ENCODE peak calls at places on chromosomes 4 and X, in six cellular contexts. L is IMR-90, T is neuronal stem cell, H is mesenchymal stem cell, A is trophoblast cell, Z is H1. E is an unnamed sample.

GRCh38 chrX:57902633-57903032 is 7.6 kb downstream of the ZXDA start:
- DNase-seq in L (no peak), T (no peak), H (no peak), A (no peak), Z (no peak), E (no peak)

GRCh38 chr4:74522251-74522991 is 77.5 kb downstream of the AREG start:
- DNase-seq in L (peak), T (no peak), H (peak), A (no peak), Z (no peak), E (no peak)

GRCh38 chrX:150692837-150693781 is at the start of gene MTMR1:
- DNase-seq in L (no peak), T (no peak), H (no peak), A (no peak), Z (no peak), E (peak)

GRCh38 chr4:122612540-122612939 is 8.3 kb downstream of the IL21 start:
- DNase-seq in L (peak), T (no peak), H (no peak), A (no peak), Z (no peak), E (no peak)

GRCh38 chr4:110854021-110854678 is 231.3 kb upstream of the PITX2 start:
- DNase-seq in L (peak), T (no peak), H (peak), A (peak), Z (no peak), E (peak)

GRCh38 chr4:54187148-54187547 is 41.9 kb upstream of the PDGFRA start:
- DNase-seq in L (no peak), T (no peak), H (no peak), A (peak), Z (no peak), E (no peak)

GRCh38 chr4:124409044-124409443 is 303.5 kb downstream of the ANKRD50 start:
- DNase-seq in L (peak), T (no peak), H (no peak), A (no peak), Z (no peak), E (no peak)

GRCh38 chr4:53541577-53542206 is 49.6 kb downstream of the LNX1 start:
- DNase-seq in L (peak), T (no peak), H (peak), A (no peak), Z (no peak), E (no peak)

GRCh38 chr4:24796632-24797031 is 1.3 kb downstream of the SOD3 start:
- DNase-seq in L (no peak), T (no peak), H (no peak), A (no peak), Z (no peak), E (no peak)

DNA sequence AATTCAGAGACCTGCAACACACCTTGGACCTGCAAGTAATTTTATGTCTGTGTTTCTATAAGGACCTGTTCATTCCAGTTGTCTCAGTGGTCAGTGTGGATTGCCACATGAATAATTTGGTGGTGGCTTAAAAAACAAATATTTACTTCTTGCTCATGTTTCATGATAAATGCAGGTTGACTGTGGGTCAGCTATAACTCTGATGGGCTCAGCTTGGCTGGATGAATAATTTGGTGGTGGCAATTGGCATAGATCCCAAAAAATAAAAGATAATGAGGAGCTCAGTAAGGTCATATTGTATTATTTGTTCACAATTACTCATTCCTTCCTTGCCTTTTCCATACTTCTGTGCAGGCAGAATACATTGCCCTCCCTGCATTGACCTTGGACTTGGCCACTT is 18.9 kb upstream of the SCRG1 start:
- DNase-seq in L (no peak), T (no peak), H (no peak), A (no peak), Z (no peak), E (no peak)
- H3K4me3 ChIP-seq in L (no peak), T (no peak), H (no peak), A (no peak), Z (no peak), E (no peak)

GRCh38 chrX:129777218-129777768 is 2.5 kb upstream of the SASH3 start:
- DNase-seq in L (no peak), T (no peak), H (no peak), A (no peak), Z (no peak), E (no peak)
- H3K27ac ChIP-seq in L (no peak), T (no peak), H (no peak), A (peak), Z (no peak), E (no peak)

DNA sequence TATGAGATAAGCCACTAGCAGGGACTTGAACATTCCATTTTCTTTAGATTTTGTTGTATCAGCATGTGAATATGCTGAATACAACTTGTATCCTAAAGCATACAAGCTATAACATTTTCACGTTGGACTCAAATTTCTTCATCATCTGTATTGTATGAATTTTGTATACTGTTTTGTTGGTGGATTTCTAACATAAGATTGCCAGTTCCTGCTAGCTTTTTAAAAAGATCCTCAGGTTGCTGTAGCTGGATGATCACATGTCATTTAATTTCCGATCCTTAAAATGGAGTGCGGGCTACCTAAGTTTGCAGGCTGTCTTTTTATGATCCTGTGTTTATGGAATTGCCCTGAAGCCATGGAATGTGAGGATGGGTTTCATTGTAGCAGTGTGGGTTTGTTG is 6.9 kb downstream of the PDLIM5 start:
- DNase-seq in L (no peak), T (no peak), H (no peak), A (peak), Z (no peak), E (no peak)
- H2BK5ac ChIP-seq in L (peak), T (no peak), H (no peak), A (no peak), Z (no peak), E (no peak)

GRCh38 chrX:53421125-53421524 is 1.3 kb downstream of the SMC1A start:
- DNase-seq in L (no peak), T (no peak), H (no peak), A (no peak), Z (no peak), E (no peak)
- H3K4me3 ChIP-seq in L (peak), T (peak), H (peak), A (no peak), Z (peak), E (peak)

DNA sequence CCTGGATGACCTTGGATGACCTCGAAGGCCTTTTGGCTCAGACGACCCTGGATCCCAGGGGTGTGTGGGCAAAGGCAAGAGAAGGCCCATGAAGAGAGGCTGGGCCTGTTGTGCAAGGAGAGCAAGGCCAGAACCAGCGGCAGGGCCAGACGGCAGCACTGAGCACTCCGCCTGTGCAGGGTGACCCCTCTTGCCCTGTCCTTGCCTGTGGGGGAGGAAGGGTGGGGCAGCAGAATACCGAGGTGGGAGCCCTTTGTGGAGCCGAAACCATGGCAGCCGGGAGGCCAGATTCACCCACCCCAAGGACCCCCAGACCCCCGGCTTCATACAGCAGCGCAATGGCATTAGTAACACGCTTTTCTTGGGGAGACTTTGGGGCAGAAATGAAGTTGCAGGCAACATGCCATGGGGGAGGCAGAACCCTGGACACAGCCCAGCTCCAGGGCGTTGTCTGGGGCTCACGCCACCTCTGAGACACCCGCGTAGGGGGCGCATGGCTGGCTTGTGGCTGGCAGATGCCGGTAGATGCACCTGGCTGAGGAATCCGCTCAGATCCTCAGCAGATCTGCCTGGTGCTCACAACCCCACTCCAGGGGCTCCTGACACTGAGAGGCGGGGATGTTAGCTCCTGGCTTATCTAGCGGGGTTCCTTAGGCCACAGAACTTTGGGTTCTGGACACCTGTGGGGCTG is 114.5 kb downstream of the FAM53A start:
- DNase-seq in L (no peak), T (no peak), H (no peak), A (no peak), Z (no peak), E (no peak)
- H3K27ac ChIP-seq in L (no peak), T (no peak), H (no peak), A (no peak), Z (no peak), E (no peak)

GRCh38 chrX:48918303-48918643 is 551 bp downstream of the PIM2 start:
- DNase-seq in L (no peak), T (no peak), H (no peak), A (no peak), Z (no peak), E (no peak)

GRCh38 chrX:48919360-48919821 is 567 bp upstream of the PIM2 start:
- DNase-seq in L (no peak), T (no peak), H (no peak), A (no peak), Z (no peak), E (peak)

GRCh38 chrX:48919947-48920712 is 1.3 kb upstream of the PIM2 start:
- DNase-seq in L (no peak), T (no peak), H (peak), A (no peak), Z (no peak), E (no peak)

GRCh38 chrX:48917139-48917980 is 1.5 kb downstream of the PIM2 start:
- DNase-seq in L (peak), T (peak), H (peak), A (peak), Z (peak), E (peak)

DNA sequence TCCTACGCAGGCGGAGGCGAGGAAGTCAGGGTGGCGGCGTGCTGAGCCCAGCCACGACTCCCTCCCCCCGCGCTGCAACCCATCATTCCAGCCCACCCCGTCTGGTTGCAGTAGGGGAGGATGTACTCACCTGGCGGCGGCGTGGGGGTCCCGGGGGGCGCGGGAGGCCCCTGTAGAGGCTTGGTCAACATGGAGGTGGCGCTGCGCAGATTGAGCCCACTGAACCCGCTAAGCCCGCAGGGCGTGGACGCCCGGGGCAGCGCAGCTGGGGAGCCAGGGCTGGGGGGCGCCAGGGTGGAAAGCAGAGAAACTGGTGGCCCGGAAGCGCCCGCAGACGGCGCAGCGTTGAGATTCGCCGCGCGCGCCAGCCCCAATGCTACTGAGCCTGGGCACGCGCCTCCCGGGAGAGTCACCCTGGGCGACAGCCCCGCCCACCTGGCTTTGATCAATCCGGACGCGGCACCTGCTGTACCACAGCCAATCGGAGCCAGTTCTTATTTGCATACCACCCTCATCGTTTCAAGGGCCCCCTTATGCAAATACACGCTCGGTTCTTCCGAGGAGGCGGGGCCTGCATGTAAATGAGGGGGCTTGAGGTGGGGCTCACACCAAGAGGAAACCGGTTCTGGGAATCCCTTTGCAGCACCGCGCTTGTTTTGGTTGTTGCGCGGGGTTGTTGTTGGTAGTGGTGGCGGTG is at the start of gene PIM2:
- DNase-seq in L (peak), T (peak), H (peak), A (peak), Z (peak), E (peak)
- H2BK5ac ChIP-seq in L (peak), T (no peak), H (no peak), A (no peak), Z (peak), E (peak)

GRCh38 chrX:101656817-101657216 is 2.8 kb downstream of the ARMCX2 start:
- DNase-seq in L (no peak), T (no peak), H (no peak), A (no peak), Z (no peak), E (no peak)

GRCh38 chrX:101655540-101655939 is 4.1 kb downstream of the ARMCX2 start:
- DNase-seq in L (no peak), T (no peak), H (no peak), A (no peak), Z (no peak), E (no peak)

GRCh38 chrX:101657495-101657894 is 2.2 kb downstream of the ARMCX2 start:
- DNase-seq in L (no peak), T (no peak), H (no peak), A (no peak), Z (no peak), E (no peak)

GRCh38 chrX:101658661-101659477 is 781 bp downstream of the ARMCX2 start:
- DNase-seq in L (peak), T (peak), H (peak), A (peak), Z (no peak), E (peak)

DNA sequence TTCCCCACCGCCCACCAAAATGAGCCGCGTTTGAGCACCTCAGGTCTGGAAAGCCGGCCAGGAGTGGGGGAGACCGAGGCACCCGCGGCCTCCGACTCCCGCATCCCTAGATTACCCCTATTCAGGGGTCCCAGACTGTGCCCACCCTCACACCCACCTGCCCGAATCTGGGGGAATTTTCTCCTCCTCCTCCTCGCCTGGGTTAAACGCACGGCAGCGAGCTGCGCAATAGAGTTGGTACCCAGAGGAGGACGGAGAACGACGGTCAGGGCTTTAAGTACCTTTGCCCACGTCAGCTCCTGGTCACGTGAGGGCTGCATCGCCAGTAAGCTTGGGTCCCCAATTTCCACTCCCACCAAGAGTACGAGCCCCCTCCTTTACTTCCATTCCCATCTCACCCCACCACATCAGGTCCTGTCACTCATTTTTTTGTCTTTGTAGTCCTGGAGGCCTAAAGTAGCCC is at the start of gene ARMCX2:
- DNase-seq in L (peak), T (peak), H (peak), A (no peak), Z (no peak), E (peak)
- H3K4me3 ChIP-seq in L (peak), T (peak), H (peak), A (peak), Z (peak), E (peak)

DNA sequence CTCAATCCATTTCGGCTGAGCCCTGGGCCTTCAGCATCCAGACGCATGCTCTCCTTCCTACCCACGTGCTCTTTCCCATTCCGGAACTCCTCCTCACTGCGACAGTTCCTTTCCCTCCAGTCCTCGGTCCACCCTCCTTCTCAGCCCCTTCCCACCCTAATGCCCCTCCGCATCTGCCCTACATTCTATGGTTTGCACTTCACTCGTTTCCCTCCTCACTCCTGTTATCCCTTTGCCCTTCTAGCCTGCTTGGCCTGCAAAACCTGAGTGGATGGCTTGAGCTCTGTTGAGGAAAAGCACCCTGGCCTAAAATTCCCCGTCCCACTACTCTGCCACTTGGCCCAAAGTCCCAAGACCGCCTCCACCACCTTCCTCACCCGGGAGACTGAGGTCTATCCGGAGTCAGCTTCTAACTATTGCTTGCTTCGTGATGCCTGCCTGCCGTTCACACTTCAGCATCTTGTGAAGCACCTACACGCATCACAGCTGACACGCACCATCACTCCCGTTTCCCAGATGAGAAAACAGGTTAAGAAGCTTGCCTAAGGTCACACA is 38.6 kb downstream of the MAP7D3 start:
- DNase-seq in L (no peak), T (no peak), H (no peak), A (no peak), Z (no peak), E (no peak)
- H3K27ac ChIP-seq in L (no peak), T (no peak), H (no peak), A (no peak), Z (no peak), E (no peak)